ENCODE peak calls at places on chromosomes 11 and 22, in four cellular contexts. F is pancreas, U is K562, V is cardiac muscle cell. R is an unnamed sample.

GRCh38 chr11:134841972-134842371 is 429.9 kb upstream of the B3GAT1 start:
- DNase-seq in F (no peak), U (no peak), V (no peak), R (no peak)

GRCh38 chr11:120168960-120169681 is 31.2 kb upstream of the TRIM29 start:
- DNase-seq in F (peak; percentile 95), U (peak; percentile 90), V (peak; percentile 76), R (peak; percentile 82)

GRCh38 chr11:66106786-66107599 is 36.9 kb downstream of the PACS1 start:
- DNase-seq in F (no peak), U (no peak), V (no peak), R (no peak)

GRCh38 chr11:28526406-28526751 is 418.2 kb downstream of the METTL15 start:
- DNase-seq in F (no peak), U (peak; percentile 15), V (no peak), R (no peak)

GRCh38 chr22:46737976-46738641 is at the start of gene CERK:
- DNase-seq in F (peak; percentile 87), U (peak; percentile 87), V (peak; percentile 90), R (peak; percentile 76)

GRCh38 chr11:96213500-96213899 is 129.5 kb downstream of the MAML2 start:
- DNase-seq in F (no peak), U (peak; percentile 44), V (no peak), R (no peak)

GRCh38 chr11:23423656-23424055 is 563.4 kb upstream of the CCDC179 start:
- DNase-seq in F (no peak), U (no peak), V (no peak), R (no peak)

GRCh38 chr11:124085583-124085982 is 29.7 kb upstream of the VWA5A start:
- DNase-seq in F (no peak), U (no peak), V (no peak), R (no peak)

GRCh38 chr22:33841281-33842005 is 78.8 kb downstream of the LARGE1 start:
- DNase-seq in F (no peak), U (no peak), V (no peak), R (no peak)

GRCh38 chr11:6618117-6619020 is 853 bp downstream of the TPP1 start:
- DNase-seq in F (no peak), U (peak; percentile 77), V (no peak), R (peak; percentile 91)

GRCh38 chr11:115761817-115762216 is 257.6 kb upstream of the CADM1 start:
- DNase-seq in F (no peak), U (no peak), V (no peak), R (no peak)

GRCh38 chr11:418343-419247 is 3.8 kb upstream of the SIGIRR start:
- DNase-seq in F (peak; percentile 57), U (no peak), V (no peak), R (no peak)

GRCh38 chr11:34050967-34051348 is 573 bp upstream of the CAPRIN1 start:
- DNase-seq in F (no peak), U (no peak), V (peak; percentile 59), R (no peak)

GRCh38 chr11:111298466-111299110 is at the start of gene POU2AF3:
- DNase-seq in F (peak; percentile 70), U (no peak), V (no peak), R (no peak)

GRCh38 chr22:35452810-35453743 is 53.1 kb downstream of the MCM5 start:
- DNase-seq in F (no peak), U (no peak), V (peak; percentile 42), R (no peak)

GRCh38 chr11:69841859-69842698 is 22.9 kb upstream of the FGF3 start:
- DNase-seq in F (no peak), U (peak; percentile 56), V (no peak), R (no peak)

GRCh38 chr11:28636033-28636432 is 527.8 kb downstream of the METTL15 start:
- DNase-seq in F (no peak), U (no peak), V (no peak), R (no peak)

GRCh38 chr22:44931077-44931540 is 78.7 kb downstream of the PHF21B start:
- DNase-seq in F (no peak), U (no peak), V (peak; percentile 13), R (no peak)

GRCh38 chr22:27846910-27847309 is 45.4 kb upstream of the MN1 start:
- DNase-seq in F (no peak), U (peak; percentile 18), V (no peak), R (no peak)

GRCh38 chr11:1086171-1087102 is 11.8 kb downstream of the MUC2 start:
- DNase-seq in F (no peak), U (no peak), V (no peak), R (no peak)

GRCh38 chr22:22031571-22031970 is 49.0 kb upstream of the TOP3B start:
- DNase-seq in F (no peak), U (no peak), V (no peak), R (no peak)
- H3K4me1 ChIP-seq in F (no peaks in the 10 kb centered on the region), U (peaks cover 3% of the 10 kb centered on the region), V (peaks cover 4% of the 10 kb centered on the region), R (peaks cover 6% of the 10 kb centered on the region)

DNA sequence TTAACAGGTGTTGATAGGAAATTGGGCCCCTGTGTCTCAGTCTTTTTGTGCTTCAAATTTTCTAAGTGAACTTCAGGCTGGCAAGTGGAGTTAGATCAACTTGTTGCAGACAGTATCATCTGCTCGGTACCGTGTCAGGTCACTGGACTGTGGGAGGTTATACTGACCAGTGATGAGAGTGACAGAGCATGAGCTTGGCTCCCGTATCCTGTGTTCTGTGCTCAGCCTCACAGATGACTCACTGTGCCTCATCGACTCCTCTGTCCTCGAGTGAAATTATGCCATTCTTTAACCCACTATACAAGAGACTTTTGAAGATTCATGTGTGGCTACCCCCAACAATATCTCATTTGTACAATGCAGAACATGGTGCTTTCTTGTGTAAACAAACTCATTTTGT is 7.9 kb downstream of the GRAP2 start:
- DNase-seq in F (no peak), U (peak; percentile 24), V (no peak), R (no peak)
- H3K4me3 ChIP-seq in F (no peak overlapping the region), U (no peak overlapping the region), V (no peak overlapping the region), R (no peak overlapping the region)

DNA sequence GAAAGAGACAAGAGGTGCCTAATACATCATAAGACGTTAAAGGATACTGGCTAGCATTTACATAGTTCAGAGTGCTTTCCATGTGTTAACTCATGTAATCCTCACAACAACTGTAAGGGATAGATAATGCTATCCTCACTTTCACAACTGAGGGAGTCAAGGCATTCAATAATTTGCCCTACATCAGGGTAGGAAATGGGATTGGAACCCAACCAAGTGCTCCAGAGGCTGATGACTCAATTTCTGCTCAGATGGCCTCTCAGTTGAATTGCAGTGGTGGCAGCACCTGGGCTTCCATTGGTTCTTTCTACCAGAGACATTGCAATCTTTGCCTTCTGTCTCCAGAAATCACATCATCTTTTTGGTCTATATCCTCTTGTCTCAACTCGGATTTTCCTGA is 232.9 kb downstream of the ETS1 start:
- DNase-seq in F (no peak), U (no peak), V (no peak), R (no peak)
- H3K4me1 ChIP-seq in F (no peaks in the 10 kb centered on the region), U (no peaks in the 10 kb centered on the region), V (peaks cover 9% of the 10 kb centered on the region), R (no peaks in the 10 kb centered on the region)

GRCh38 chr11:129946965-129947364 is 51.6 kb upstream of the NFRKB start:
- DNase-seq in F (no peak), U (no peak), V (no peak), R (no peak)

GRCh38 chr11:129947474-129947873 is 52.1 kb upstream of the NFRKB start:
- DNase-seq in F (no peak), U (no peak), V (no peak), R (no peak)

GRCh38 chr11:129944696-129945095 is 49.3 kb upstream of the NFRKB start:
- DNase-seq in F (no peak), U (no peak), V (no peak), R (no peak)

GRCh38 chr11:129946256-129946655 is 50.9 kb upstream of the NFRKB start:
- DNase-seq in F (no peak), U (no peak), V (no peak), R (no peak)

GRCh38 chr11:129945377-129945776 is 50.0 kb upstream of the NFRKB start:
- DNase-seq in F (no peak), U (no peak), V (no peak), R (no peak)
- H3K4me3 ChIP-seq in F (no peak overlapping the region), U (no peak overlapping the region), V (no peak overlapping the region), R (no peak overlapping the region)

DNA sequence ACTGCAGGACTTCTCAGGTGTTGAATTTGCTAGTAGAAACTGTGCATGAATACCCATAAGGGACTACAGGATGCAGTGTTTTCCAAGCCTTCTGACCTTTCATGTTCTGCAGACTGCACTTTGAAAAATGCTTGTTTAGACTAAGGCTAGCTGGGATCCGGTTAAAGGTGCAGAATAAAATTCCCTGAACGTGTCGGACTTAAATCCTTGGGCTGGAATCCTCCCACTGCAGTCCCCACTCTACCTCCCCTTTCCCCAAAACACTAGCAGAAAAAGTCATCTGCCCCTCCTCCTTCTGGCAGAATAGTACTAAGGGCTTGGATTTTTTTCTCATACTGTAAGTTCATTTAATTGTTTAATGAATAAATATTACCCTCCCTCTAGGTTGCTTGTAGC is 560 bp upstream of the AMPD3 start:
- DNase-seq in F (no peak), U (no peak), V (no peak), R (no peak)
- H3K4me1 ChIP-seq in F (no peaks in the 10 kb centered on the region), U (peaks cover 36% of the 10 kb centered on the region), V (peaks cover 30% of the 10 kb centered on the region), R (no peaks in the 10 kb centered on the region)

DNA sequence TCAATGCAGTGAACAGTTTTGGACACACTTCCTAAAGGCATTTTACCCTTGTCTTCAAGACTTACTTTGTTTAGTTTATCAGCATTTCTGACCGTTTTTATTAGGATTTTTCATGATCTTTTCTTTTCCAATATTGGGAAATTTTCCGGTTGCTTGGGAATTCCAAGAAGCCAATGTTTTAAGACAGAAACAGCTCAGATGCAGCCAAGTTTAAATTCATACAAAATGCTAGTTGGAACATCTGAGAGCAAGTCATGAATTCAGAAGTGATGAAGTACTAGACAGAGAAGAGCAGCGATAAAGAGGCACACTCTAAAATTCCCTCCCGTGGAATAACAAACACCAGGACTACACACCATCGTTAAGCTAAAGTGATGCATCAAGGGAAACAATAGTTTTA is 68.6 kb downstream of the RAB38 start:
- DNase-seq in F (no peak), U (no peak), V (no peak), R (no peak)
- H3K4me3 ChIP-seq in F (no peak overlapping the region), U (no peak overlapping the region), V (no peak overlapping the region), R (no peak overlapping the region)

GRCh38 chr11:82960779-82961143 is 59.2 kb downstream of the DDIAS start:
- DNase-seq in F (no peak), U (no peak), V (peak; percentile 10), R (no peak)

DNA sequence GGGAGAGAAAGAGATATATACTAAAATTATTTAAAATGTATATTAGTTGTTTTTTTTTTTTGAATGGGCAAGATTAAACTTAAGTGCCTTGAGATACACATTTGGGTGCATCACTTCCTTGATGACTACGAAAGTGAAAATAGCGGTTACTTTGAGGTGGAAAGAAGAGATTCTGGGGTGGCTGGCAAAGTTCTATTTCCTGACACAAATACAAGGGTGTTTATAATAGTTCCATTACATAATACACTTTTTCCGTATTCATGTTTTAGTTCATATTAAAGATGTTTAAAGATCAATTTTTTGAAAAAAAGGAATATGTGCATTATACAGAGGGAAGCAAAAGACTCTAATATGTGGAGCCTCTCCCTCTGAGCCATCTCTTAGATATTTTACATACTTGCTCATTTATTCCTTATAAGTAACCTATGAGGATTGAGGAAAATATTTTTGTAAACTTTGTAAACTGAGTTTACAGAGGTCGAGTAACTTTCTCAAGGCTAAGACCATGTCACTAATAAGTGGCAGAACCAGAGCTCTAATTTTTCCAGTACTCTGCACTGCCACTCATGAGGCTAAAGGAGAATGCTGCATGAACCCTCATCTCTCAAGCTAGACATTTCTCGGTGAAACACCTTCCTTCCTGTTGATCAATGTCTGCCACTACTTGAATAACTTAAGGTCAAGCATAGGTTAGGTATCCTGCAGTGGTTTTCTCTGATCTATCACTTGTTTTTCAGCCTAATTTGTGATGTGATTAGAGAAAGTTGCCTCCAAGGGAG is 58.7 kb downstream of the DDIAS start:
- DNase-seq in F (no peak), U (no peak), V (no peak), R (no peak)
- H3K4me1 ChIP-seq in F (no peaks in the 10 kb centered on the region), U (peaks cover 11% of the 10 kb centered on the region), V (peaks cover 15% of the 10 kb centered on the region), R (no peaks in the 10 kb centered on the region)

R was measured in HAP-1.